ENCODE peak calls at places on chromosomes 6 and 20, in four cellular contexts. W is H9, N is IMR-90, K is mesenchymal stem cell. F is an unnamed sample.

GRCh38 chr20:33062750-33063149 is 9.0 kb downstream of the BPIFB3 start:
- DNase-seq in K (no peak), W (no peak), N (no peak), F (no peak)

GRCh38 chr20:61678437-61678836 is 387.2 kb downstream of the TAF4 start:
- DNase-seq in N (no peak), K (no peak), W (no peak), F (no peak)

GRCh38 chr20:38809942-38810341 is 4.4 kb downstream of the PPP1R16B start:
- DNase-seq in K (no peak), N (no peak), W (peak; percentile 17), F (no peak)

GRCh38 chr6:70310063-70310694 is 7.3 kb upstream of the COL9A1 start:
- DNase-seq in W (no peak), K (peak; percentile 42), N (peak; percentile 53), F (peak; percentile 51)

GRCh38 chr20:46229478-46229877 is 78.8 kb downstream of the CDH22 start:
- DNase-seq in K (no peak), N (no peak), W (no peak), F (peak; percentile 39)

GRCh38 chr6:158253248-158253647 is 59.0 kb upstream of the TULP4 start:
- DNase-seq in K (no peak), W (no peak), N (no peak), F (no peak)

GRCh38 chr20:39795401-39796272 is 833.5 kb downstream of the DHX35 start:
- DNase-seq in K (peak; percentile 9), N (peak; percentile 47), W (no peak), F (no peak)

GRCh38 chr20:57156050-57156770 is 110.2 kb downstream of the BMP7 start:
- DNase-seq in N (no peak), K (no peak), W (no peak), F (no peak)

GRCh38 chr6:125485757-125486156 is 184.0 kb upstream of the HDDC2 start:
- DNase-seq in N (no peak), W (no peak), K (no peak), F (no peak)

GRCh38 chr20:63903796-63904570 is 9.1 kb downstream of the DNAJC5 start:
- DNase-seq in N (no peak), W (no peak), K (no peak), F (no peak)

GRCh38 chr6:142863981-142864380 is 81.0 kb downstream of the HIVEP2 start:
- DNase-seq in K (no peak), W (no peak), N (no peak), F (no peak)

GRCh38 chr20:59701236-59701635 is 96.9 kb downstream of the PHACTR3 start:
- DNase-seq in K (no peak), W (no peak), N (no peak), F (no peak)

GRCh38 chr6:56851104-56851503 is 103.8 kb upstream of the BEND6 start:
- DNase-seq in N (peak; percentile 74), K (peak; percentile 68), W (peak; percentile 60), F (peak; percentile 84)
- H3K9ac ChIP-seq in N (peak overlapping the region; percentile 70), K (peak overlapping the region; percentile 89), W (peak overlapping the region; percentile 43), F (peak overlapping the region; percentile 50)

DNA sequence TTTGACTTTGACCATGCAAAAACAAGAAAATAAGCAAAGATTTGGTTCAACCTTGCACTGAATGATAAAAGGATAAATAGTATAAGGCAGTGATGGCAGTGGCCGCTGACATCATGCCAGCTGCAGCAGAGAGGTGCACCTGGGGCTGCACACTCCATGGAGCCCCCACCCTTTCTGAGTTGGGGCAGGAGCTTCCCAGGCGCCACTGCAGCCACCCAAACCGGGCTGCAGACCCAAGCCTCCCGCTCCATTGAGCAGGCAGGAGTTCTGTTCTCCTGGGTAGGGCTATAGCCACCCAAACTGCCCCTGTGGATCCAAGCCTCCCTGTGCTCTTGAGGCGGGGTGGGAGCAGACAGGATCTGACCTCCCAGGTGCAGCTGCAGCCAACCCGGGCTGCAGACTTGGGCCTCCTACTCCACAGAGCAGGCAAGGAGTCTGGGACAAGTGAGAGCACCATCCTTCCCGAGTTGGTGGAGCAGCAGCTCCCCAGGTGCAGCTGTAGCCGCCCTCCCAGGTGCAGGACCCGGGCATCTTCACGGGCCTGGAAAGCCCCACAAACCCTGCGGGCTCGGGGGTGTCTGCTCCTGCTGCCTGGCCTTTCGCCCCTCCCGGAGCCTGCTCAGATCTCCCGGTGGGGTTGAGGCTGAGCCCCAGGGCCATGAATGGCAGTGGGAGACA is 537.9 kb downstream of the TENT5A start:
- DNase-seq in K (no peak), W (peak; percentile 26), N (no peak), F (no peak)
- H3K18ac ChIP-seq in K (no peak overlapping the region), W (no peak overlapping the region), N (no peak overlapping the region), F (no peak overlapping the region)

GRCh38 chr6:71419217-71419953 is 130.8 kb downstream of the OGFRL1 start:
- DNase-seq in W (no peak), K (no peak), N (peak; percentile 19), F (no peak)
- H3K4me1 ChIP-seq in W (no peaks in the 10 kb centered on the region), K (peaks cover 4% of the 10 kb centered on the region), N (peaks cover 2% of the 10 kb centered on the region), F (no peaks in the 10 kb centered on the region)

GRCh38 chr6:63805808-63806572 is 170.4 kb downstream of the PHF3 start:
- DNase-seq in W (no peak), K (peak; percentile 93), N (peak; percentile 95), F (peak; percentile 37)

GRCh38 chr6:63803371-63803770 is 167.8 kb downstream of the PHF3 start:
- DNase-seq in N (no peak), K (no peak), W (no peak), F (no peak)

GRCh38 chr6:63802606-63803206 is 167.1 kb downstream of the PHF3 start:
- DNase-seq in N (peak; percentile 53), K (peak; percentile 50), W (no peak), F (no peak)

GRCh38 chr6:63805345-63805744 is 169.7 kb downstream of the PHF3 start:
- DNase-seq in K (no peak), N (no peak), W (no peak), F (no peak)

DNA sequence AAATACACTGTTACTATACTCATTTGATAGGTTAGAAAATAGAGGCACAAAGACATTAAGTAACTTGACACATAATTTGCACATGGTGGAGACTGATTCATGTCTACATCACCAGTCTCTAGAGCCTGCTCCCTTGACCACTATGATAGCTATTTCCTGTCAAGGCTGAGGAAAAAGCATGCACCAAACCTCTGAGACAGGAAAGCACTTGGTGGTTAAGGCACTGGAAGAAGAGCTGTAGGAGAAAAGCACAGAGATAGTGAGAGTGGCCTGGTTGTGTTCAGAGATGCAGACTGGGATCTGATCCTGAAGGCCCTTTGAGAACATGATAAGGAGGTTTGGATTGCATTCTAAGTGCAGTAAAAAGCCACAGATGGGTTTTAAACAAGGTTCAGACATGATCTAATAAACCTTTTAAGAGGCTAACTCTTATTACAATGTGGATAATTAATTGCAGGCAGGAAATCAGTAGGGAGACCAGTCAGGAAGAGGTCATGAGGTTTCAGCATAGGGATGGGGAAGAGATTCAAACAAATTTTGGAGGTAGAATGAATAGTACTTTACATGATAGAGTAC is 168.9 kb downstream of the PHF3 start:
- DNase-seq in W (no peak), N (peak; percentile 95), K (peak; percentile 91), F (peak; percentile 26)
- H3K9ac ChIP-seq in W (no peak overlapping the region), N (no peak overlapping the region), K (peak overlapping the region; percentile 80), F (no peak overlapping the region)

GRCh38 chr6:361411-362132 is 30.0 kb upstream of the IRF4 start:
- DNase-seq in N (no peak), K (no peak), W (no peak), F (no peak)
- H3K18ac ChIP-seq in N (no peak overlapping the region), K (no peak overlapping the region), W (no peak overlapping the region), F (no peak overlapping the region)

DNA sequence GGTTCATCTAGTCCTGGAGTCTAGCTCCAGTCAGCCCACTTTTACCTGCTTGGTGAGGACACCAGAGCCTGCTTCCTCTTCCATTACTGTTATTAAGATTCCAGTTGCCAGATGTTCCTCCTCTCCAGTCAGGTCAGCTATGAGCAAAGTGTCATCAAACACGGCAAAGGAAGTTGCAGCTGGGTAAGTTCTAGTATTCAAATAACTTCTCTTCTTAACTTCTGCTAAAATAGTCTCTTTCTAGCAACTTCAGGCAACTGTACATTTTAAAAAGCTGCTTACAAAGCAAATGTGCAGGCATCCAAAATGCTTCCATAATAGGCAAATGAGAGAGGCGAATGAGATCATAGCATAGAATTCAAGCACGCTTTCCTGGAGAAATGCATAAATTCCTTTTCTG is 18.4 kb upstream of the MRPS18A start:
- DNase-seq in K (no peak), N (peak; percentile 58), W (no peak), F (no peak)
- H3K4me1 ChIP-seq in K (peaks cover 17% of the 10 kb centered on the region), N (peaks cover 30% of the 10 kb centered on the region), W (peaks cover 12% of the 10 kb centered on the region), F (peaks cover 13% of the 10 kb centered on the region)